ENCODE peak calls at places on chromosomes 3 and 15, in seven cellular contexts. B is HCT116, T is GM03348, I is A673, J is PC-3, G is AG08395, V is SHP77. O is an unnamed sample.
A peak's percentile ranks its signal among the peaks of the same experiment; 100 is the strongest.

GRCh38 chr3:86800116-86800515 is 190.8 kb downstream of the VGLL3 start:
- DNase-seq in B (no peak), T (peak; percentile 20), I (no peak), J (no peak), G (peak; percentile 44), V (no peak), O (no peak)

GRCh38 chr15:28921336-28921735 is 35.6 kb downstream of the APBA2 start:
- DNase-seq in B (no peak), T (no peak), I (no peak), J (no peak), G (no peak), V (no peak), O (no peak)

GRCh38 chr3:192080336-192080735 is 619.4 kb downstream of the PYDC2 start:
- DNase-seq in B (no peak), T (no peak), I (no peak), J (no peak), G (no peak), V (no peak), O (no peak)

GRCh38 chr3:68090571-68090970 is 436.2 kb upstream of the SUCLG2 start:
- DNase-seq in B (no peak), T (no peak), I (no peak), J (no peak), G (no peak), V (no peak), O (peak; percentile 13)

GRCh38 chr15:73368301-73369072 is at the start of gene HCN4:
- DNase-seq in B (no peak), T (peak; percentile 45), I (peak; percentile 35), J (no peak), G (no peak), V (no peak), O (no peak)

GRCh38 chr3:38988955-38989354 is 62.8 kb downstream of the SCN11A start:
- DNase-seq in B (no peak), T (no peak), I (no peak), J (no peak), G (no peak), V (no peak), O (no peak)

GRCh38 chr3:60094392-60094947 is 1044.6 kb upstream of the CFAP20DC start:
- DNase-seq in B (no peak), T (no peak), I (no peak), J (no peak), G (no peak), V (peak; percentile 2), O (no peak)

GRCh38 chr3:177102526-177102925 is 94.8 kb downstream of the TBL1XR1 start:
- DNase-seq in B (no peak), T (peak; percentile 8), I (peak; percentile 41), J (no peak), G (peak; percentile 3), V (no peak), O (no peak)

GRCh38 chr15:86333819-86334218 is 254.1 kb downstream of the AGBL1 start:
- DNase-seq in B (no peak), T (no peak), I (no peak), J (no peak), G (no peak), V (no peak), O (no peak)

GRCh38 chr15:70240082-70240481 is 142.4 kb upstream of the TLE3 start:
- DNase-seq in B (no peak), T (no peak), I (no peak), J (no peak), G (no peak), V (no peak), O (no peak)

GRCh38 chr3:14143826-14144225 is 19.0 kb downstream of the TMEM43 start:
- DNase-seq in B (no peak), T (peak; percentile 84), I (peak; percentile 35), J (peak; percentile 88), G (peak; percentile 93), V (no peak), O (peak; percentile 89)

O was measured in ACHN.